ENCODE peak calls at places on chromosomes 3 and 15, in seven cellular contexts. D, Z, R, U, H, G and B are unnamed samples.

GRCh38 chr3:30871720-30872119 is 22.7 kb downstream of the GADL1 start:
- DNase-seq in G (no peak), H (no peak), D (no peak), U (no peak), R (no peak), Z (peak), B (no peak)

GRCh38 chr15:72229076-72229946 is 1.7 kb downstream of the PKM start:
- DNase-seq in Z (peak), H (no peak), D (no peak), G (no peak), U (peak), R (no peak), B (peak)

GRCh38 chr15:100131321-100132224 is 210.2 kb downstream of the ADAMTS17 start:
- DNase-seq in D (no peak), G (no peak), U (no peak), H (no peak), Z (peak), R (peak), B (no peak)

GRCh38 chr15:93071469-93071891 is 17.5 kb downstream of the RGMA start:
- DNase-seq in U (peak), H (no peak), D (no peak), G (no peak), R (no peak), Z (peak), B (no peak)

GRCh38 chr3:79871656-79872055 is 103.9 kb upstream of the ROBO1 start:
- DNase-seq in R (no peak), U (no peak), Z (peak), G (no peak), D (no peak), H (no peak), B (no peak)

GRCh38 chr3:196198771-196199753 is 12.1 kb downstream of the ZDHHC19 start:
- DNase-seq in U (peak), H (no peak), D (no peak), Z (no peak), G (peak), R (no peak), B (no peak)

GRCh38 chr3:109897734-109898133 is 560.4 kb upstream of the DPPA4 start:
- DNase-seq in H (no peak), U (no peak), Z (peak), D (no peak), R (no peak), G (no peak), B (peak)

GRCh38 chr3:160479376-160479775 is 29.8 kb upstream of the TRIM59 start:
- DNase-seq in H (no peak), R (no peak), Z (no peak), D (no peak), G (no peak), U (no peak), B (no peak)

GRCh38 chr15:93362821-93363220 is 273.8 kb upstream of the RGMA start:
- DNase-seq in Z (no peak), D (no peak), R (no peak), U (no peak), H (no peak), G (no peak), B (no peak)

GRCh38 chr15:31870336-31871158 is 159.8 kb upstream of the CHRNA7 start:
- DNase-seq in G (peak), Z (peak), R (peak), H (no peak), D (peak), U (peak), B (peak)

GRCh38 chr15:48617619-48618018 is 27.9 kb downstream of the FBN1 start:
- DNase-seq in Z (peak), D (no peak), G (no peak), R (peak), U (peak), H (peak), B (peak)

GRCh38 chr3:45145681-45146614 is at the start of gene CDCP1:
- DNase-seq in H (no peak), D (no peak), U (no peak), Z (no peak), R (no peak), G (peak), B (no peak)

GRCh38 chr3:190864002-190864401 is 1.5 kb upstream of the GMNC start:
- DNase-seq in R (peak), G (no peak), U (no peak), D (no peak), Z (no peak), H (no peak), B (no peak)

GRCh38 chr3:165081183-165081582 is 2.9 kb upstream of the SI start:
- DNase-seq in H (no peak), R (no peak), G (no peak), D (no peak), Z (no peak), U (no peak), B (no peak)

GRCh38 chr15:59764775-59765174 is 75.7 kb upstream of the BNIP2 start:
- DNase-seq in U (no peak), H (no peak), G (no peak), Z (peak), R (no peak), D (peak), B (no peak)

GRCh38 chr15:40906947-40907802 is 12.9 kb downstream of the VPS18 start:
- DNase-seq in H (no peak), R (peak), D (no peak), U (peak), G (peak), Z (no peak), B (peak)

GRCh38 chr15:38614621-38615020 is 50.0 kb upstream of the RASGRP1 start:
- DNase-seq in Z (no peak), G (no peak), U (no peak), D (no peak), R (no peak), H (no peak), B (no peak)

GRCh38 chr15:90482124-90483011 is 47.4 kb upstream of the CRTC3 start:
- DNase-seq in U (peak), H (peak), R (no peak), D (peak), G (no peak), Z (peak), B (peak)

DNA sequence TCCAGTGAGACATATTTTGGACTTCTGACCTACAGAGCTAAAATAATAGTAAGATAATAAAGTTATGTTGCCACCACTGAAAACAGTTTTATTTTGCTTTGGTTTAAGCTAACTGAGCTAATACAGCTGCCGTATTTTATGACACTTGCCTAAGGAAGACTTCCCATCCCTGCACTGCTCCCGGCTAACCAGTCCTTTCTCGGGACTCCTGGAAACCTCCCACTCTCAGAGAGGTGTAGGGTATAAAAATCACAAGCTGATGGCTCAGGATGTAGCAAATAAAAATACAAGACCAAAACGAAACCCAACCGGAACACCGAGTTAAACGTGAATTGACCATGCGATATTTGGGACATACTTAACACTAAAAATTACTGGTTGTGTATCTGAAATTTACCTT is 448 bp upstream of the KBTBD12 start:
- DNase-seq in D (no peak), R (no peak), Z (no peak), H (no peak), G (no peak), U (no peak), B (no peak)
- H3K4me3 ChIP-seq in D (no peak), R (peak), Z (no peak), H (peak), G (no peak), U (peak), B (peak)

DNA sequence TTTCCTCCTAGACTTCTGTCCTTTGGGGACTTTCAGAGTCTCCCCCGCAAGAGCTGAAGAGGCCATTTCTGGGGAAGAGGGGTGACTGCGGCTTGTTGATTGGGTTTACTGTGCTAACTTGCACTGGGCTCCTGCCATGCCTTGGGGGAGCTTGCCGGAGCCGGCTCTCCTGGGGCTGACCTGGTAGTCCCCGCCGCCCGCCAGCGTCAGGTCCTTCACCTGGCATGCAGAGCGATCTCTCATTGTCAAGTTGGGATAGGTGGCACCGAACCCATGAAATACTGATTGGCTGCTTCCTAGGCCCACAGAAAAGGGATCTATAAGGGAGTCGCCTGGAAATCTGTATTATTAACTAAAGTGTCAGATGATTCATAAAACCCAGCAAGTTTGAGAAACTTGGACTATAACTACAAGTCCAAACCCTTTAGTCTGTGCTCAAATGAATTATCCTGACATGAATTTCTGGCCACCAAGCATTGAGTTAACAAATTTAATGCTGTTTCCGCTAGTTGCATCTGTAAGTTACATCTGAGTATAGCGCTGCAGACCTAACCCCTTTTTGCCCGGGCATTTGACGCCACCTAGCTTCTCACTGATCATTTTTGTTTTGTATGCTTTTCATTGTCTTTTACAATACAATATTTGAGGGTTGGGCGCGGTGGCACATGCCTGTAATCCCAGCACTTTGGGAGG is 605 bp upstream of the IMP3 start:
- DNase-seq in Z (peak), H (no peak), G (peak), U (peak), R (no peak), D (peak), B (peak)
- TF ChIP-seq CTCF in Z (peak), H (peak), G (no peak), U (peak), R (no peak), D (peak), B (peak)

GRCh38 chr15:47505712-47506542 is 211.4 kb upstream of the SEMA6D start:
- DNase-seq in G (no peak), H (peak), Z (peak), U (peak), R (no peak), D (no peak), B (peak)
- H3K4me3 ChIP-seq in G (no peak), H (no peak), Z (no peak), U (no peak), R (no peak), D (no peak), B (no peak)

GRCh38 chr15:45377630-45378148 is 655 bp downstream of the GATM start:
- DNase-seq in G (peak), R (peak), U (no peak), H (no peak), Z (no peak), D (no peak), B (peak)

GRCh38 chr15:45376300-45376928 is 1.9 kb downstream of the GATM start:
- DNase-seq in G (no peak), R (no peak), H (no peak), U (no peak), Z (no peak), D (no peak), B (no peak)

GRCh38 chr15:45378913-45379262 is 544 bp upstream of the GATM start:
- DNase-seq in D (no peak), H (no peak), Z (no peak), G (no peak), U (no peak), R (peak), B (no peak)

GRCh38 chr15:45376967-45377629 is 1.2 kb downstream of the GATM start:
- DNase-seq in H (no peak), G (no peak), U (no peak), R (no peak), D (no peak), Z (no peak), B (no peak)

DNA sequence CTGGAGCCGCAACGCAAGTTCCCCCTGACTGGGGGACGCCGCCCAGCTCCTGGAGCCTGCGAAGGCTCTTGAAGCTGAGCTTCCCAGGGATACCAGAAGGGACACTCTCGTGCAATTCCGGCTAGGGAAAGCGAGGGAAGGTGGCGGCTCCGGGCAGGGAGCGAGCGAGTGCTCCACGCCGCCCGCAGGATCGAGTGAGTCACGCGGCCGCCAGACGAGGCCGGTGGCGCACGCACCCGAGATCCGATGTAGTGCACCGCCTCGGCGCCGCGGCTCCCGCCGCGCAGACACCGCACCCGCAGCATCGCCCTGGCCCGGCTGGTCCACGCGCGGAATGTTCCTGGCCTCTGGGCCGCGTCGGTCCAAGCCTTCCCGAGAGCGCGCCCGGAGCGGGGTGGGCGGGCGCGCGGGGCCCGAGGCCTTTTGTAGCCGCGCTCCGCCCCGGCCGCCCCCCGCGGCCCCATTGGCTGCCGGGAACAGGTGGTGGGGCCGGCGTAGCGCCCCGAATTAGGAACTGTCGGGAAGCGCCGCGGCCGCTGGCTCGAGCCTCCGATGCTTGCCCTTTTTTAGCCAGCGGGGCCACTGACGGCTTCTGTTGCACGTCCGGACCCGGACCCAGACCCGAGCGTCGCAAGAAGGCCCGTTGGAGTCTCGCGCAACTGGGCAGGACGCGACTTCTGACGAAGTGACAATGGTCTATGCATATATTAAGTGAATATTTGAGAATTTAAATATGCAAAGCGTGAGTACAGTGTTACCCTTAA is at the start of gene GATM:
- DNase-seq in U (peak), Z (peak), G (peak), R (peak), H (peak), D (no peak), B (peak)
- TF ChIP-seq CTCF in U (peak), Z (peak), G (no peak), R (peak), H (peak), D (no peak), B (peak)

GRCh38 chr3:184008161-184008560 is 9.5 kb downstream of the ABCC5 start:
- DNase-seq in D (no peak), Z (no peak), R (no peak), U (no peak), H (no peak), G (no peak), B (no peak)
- H3K4me3 ChIP-seq in D (no peak), Z (no peak), R (no peak), U (no peak), H (no peak), G (no peak), B (no peak)

DNA sequence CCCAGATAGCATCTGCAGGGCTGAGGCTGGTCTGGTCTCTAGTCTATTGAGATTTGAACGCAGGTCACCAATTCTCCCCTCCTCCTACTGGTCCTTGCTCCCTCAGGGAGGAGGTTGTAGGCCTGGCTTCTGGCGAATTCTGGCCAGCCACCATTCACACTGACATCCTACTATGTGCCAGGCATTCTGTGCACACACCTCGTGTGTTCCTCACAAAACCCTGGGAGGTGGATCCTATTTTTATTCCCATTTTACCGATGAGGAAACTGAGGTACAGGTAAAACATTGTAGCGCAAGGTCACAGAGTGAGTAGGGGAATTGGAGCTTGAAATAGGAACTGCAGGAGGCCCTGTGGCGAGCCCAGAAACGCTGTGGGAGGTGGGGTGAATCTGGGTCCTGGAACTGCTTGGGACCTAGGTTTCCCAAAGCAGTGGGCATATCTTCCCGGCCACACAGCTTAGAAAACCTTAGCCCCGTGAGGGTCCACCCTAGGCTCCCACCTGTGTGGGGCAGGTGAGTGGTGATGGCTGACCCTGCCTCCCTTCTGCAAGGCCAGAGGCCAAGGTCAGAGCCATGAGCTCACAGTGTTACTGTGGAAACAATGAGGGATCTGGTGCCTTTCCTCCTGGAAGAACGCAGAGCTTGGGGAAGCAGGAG is 4.8 kb upstream of the ATP2B2 start:
- DNase-seq in D (no peak), G (no peak), Z (no peak), R (no peak), H (no peak), U (no peak), B (no peak)
- TF ChIP-seq CTCF in D (no peak), G (no peak), Z (no peak), R (no peak), H (no peak), U (no peak), B (no peak)

GRCh38 chr3:142725352-142725739 is 1.5 kb downstream of the TRPC1 start:
- DNase-seq in U (no peak), Z (no peak), R (no peak), D (no peak), H (no peak), G (no peak), B (no peak)
- H3K4me3 ChIP-seq in U (peak), Z (peak), R (peak), D (peak), H (peak), G (no peak), B (peak)

GRCh38 chr15:57461541-57461940 is 85.2 kb downstream of the CGNL1 start:
- DNase-seq in H (no peak), Z (no peak), G (no peak), R (no peak), U (no peak), D (no peak), B (no peak)

GRCh38 chr15:57460208-57460816 is 84.0 kb downstream of the CGNL1 start:
- DNase-seq in R (no peak), U (no peak), H (no peak), D (no peak), Z (no peak), G (no peak), B (no peak)

GRCh38 chr15:57464480-57464879 is 88.2 kb downstream of the CGNL1 start:
- DNase-seq in D (no peak), Z (no peak), G (no peak), H (no peak), U (no peak), R (no peak), B (no peak)

GRCh38 chr15:57463360-57463759 is 87.1 kb downstream of the CGNL1 start:
- DNase-seq in Z (no peak), R (no peak), D (no peak), G (no peak), H (no peak), U (no peak), B (no peak)

DNA sequence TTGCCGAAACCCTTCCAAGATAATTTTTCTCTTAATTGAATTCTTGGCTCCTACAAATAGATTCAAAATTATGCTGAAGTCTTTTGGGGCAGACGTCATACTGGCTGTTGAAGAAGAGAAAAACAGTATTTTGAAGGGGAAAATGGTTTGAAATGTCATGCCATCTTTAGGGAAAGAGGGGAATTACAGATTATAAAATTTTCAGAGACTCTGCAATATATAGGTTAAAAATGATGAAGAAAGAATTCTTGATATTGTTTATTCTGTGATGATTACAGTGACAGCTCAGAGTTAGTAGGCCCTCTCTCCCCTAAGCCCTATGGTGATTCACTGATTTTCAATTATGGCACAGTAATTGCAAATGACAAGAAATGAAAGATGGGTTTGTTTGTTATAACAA is 86.1 kb downstream of the CGNL1 start:
- DNase-seq in R (no peak), D (no peak), Z (peak), U (peak), H (no peak), G (no peak), B (no peak)
- TF ChIP-seq CTCF in R (peak), D (no peak), Z (peak), U (peak), H (peak), G (no peak), B (peak)

GRCh38 chr15:80697316-80697715 is 2.2 kb downstream of the ABHD17C start:
- DNase-seq in G (no peak), Z (no peak), D (no peak), U (no peak), R (no peak), H (no peak), B (no peak)
- H3K4me3 ChIP-seq in G (peak), Z (peak), D (peak), U (no peak), R (no peak), H (peak), B (peak)